ENCODE peak calls at places on chromosomes 7 and 10, in five cellular contexts. Y is upper lobe of right lung, O is A549, A is endodermal cell, D is aorta. J is an unnamed sample. For H3K4me1, the result is how much of the 10 kb centered on the place peaks cover.

GRCh38 chr10:9268176-9268575 is 1213.7 kb downstream of the GATA3 start:
- DNase-seq in Y (no peak), D (no peak), O (no peak), A (no peak), J (no peak)

GRCh38 chr7:134755422-134756022 is 23.9 kb upstream of the CALD1 start:
- DNase-seq in A (no peak), D (no peak), O (no peak), Y (no peak), J (no peak)

GRCh38 chr10:27723436-27723835 is 22.2 kb downstream of the MKX start:
- DNase-seq in O (no peak), Y (no peak), D (no peak), A (no peak), J (no peak)

GRCh38 chr10:51564896-51565505 is 134.4 kb downstream of the CSTF2T start:
- DNase-seq in A (no peak), O (no peak), D (no peak), Y (no peak), J (no peak)

GRCh38 chr7:137080516-137081203 is 212.2 kb downstream of the CHRM2 start:
- DNase-seq in Y (no peak), A (no peak), O (no peak), D (no peak), J (no peak)

GRCh38 chr7:63065684-63066083 is 933.0 kb upstream of the ZNF722 start:
- DNase-seq in A (no peak), Y (no peak), D (no peak), O (no peak), J (no peak)

GRCh38 chr10:33332183-33333031 is 2.1 kb downstream of the NRP1 start:
- DNase-seq in A (no peak), D (no peak), O (no peak), Y (no peak), J (no peak)

GRCh38 chr10:69042838-69043237 is 45.1 kb upstream of the SRGN start:
- DNase-seq in D (no peak), O (no peak), Y (no peak), A (no peak), J (no peak)

GRCh38 chr10:99908512-99908911 is 101.2 kb downstream of the DNMBP start:
- DNase-seq in A (no peak), O (no peak), Y (no peak), D (no peak), J (no peak)

GRCh38 chr7:424961-425793 is 94.5 kb downstream of the PDGFA start:
- DNase-seq in Y (no peak), O (no peak), D (peak), A (no peak), J (no peak)

GRCh38 chr7:423312-424260 is 96.1 kb downstream of the PDGFA start:
- DNase-seq in D (peak), Y (peak), A (no peak), O (no peak), J (no peak)

GRCh38 chr7:422886-423225 is 96.8 kb downstream of the PDGFA start:
- DNase-seq in O (no peak), A (no peak), D (peak), Y (no peak), J (no peak)

GRCh38 chr7:425794-426188 is 93.9 kb downstream of the PDGFA start:
- DNase-seq in Y (no peak), A (no peak), O (no peak), D (peak), J (peak)

DNA sequence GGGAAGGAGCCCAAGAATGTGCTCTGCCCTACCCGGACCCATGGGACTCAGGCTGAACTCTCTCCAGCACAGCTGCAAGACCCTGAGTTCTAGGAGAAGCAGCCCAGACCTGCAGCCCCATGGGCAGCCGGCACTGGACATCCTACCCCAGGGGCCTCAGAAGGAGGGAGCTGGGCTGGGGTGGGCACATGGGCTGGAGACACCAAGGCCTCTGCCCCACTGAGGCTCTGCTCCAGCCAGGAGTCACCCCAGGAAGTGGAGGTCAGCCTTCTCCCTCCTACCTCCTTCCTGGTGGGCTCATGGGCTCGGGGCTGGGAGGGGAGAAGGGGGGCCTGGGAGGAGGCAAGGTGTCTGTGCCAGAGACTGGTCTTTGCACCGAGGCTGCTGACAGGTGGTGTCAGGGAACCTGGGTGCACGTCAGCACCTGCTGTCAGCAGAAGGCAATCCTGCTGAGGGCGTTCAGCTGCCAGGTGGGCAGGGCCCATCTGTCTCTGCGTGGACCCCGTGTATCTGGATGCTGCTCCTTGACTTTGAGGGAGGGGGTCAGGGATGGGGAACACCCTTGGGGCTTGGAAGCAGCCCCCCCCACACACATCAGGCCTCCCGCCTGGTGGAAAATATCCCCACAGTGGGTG is 95.2 kb downstream of the PDGFA start:
- DNase-seq in A (no peak), D (peak), Y (no peak), O (no peak), J (no peak)
- H3K27ac ChIP-seq in A (no peak), D (no peak), Y (no peak), O (no peak), J (no peak)

DNA sequence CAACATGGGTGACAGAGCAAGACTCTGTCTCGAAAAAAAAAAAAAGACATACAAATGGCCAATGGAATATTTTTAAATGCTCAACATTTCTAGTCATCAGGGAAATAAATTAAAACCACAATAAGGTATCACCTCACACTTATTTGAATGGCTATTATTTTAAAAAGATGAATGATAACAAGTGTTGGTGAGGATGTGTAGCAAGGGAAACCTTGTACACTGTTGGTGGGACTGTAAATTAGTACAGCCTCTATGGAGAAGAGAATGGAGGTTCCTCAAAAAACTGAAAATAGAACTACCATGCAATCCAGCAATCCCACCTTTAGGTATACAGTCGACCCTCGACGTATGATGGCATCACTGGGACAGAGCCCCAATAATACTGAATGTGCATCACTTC is 65.4 kb upstream of the DIP2C start:
- DNase-seq in O (no peak), D (no peak), Y (no peak), A (no peak), J (no peak)
- H3K4me1 ChIP-seq in O (under half), D (under half), Y (under half), A (under half), J (under half)

GRCh38 chr7:92714280-92714679 is 122.1 kb downstream of the CDK6 start:
- DNase-seq in A (no peak), D (no peak), O (no peak), Y (no peak), J (no peak)
- H3K27ac ChIP-seq in A (no peak), D (no peak), O (no peak), Y (no peak), J (peak)

DNA sequence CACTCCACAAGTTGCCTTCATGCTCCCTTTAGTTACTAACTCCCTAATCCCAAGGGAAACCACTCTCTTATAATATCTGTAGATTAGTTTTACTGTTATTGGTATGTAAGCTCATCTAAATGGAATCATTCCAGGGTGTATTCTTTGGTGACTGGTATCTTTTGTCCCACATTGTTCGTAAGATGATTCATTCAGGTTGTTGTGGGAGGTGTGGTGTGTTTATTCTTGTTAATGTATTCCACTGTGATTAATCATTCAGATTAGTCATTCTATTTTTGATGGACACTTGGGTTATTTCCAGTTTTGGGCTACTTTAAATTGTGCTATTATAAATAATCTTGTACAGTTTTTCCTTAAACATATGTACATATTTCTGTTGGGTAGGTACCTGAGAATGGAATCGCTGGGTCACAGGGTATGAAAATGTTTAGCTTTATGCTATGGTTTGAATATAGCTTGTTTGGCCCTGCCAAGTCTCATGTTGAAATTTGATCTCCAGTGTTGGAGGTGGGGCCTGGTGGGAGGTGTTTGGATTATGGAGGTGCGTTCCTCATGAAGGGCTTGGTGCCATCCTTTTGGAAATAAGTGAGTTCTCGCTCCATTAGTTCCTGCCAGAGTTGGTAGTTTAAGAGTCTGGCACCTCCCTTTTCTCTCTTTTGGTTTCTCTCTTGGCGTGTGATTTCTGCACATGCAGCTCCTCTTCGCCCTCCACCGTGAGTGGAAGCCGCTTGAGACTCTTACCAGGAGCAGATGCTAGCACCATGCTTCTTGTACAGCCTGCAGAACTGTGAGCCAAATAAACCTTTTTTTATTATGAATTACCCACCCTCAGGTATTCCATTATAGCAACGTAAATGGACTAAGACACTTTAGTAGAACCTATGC is 13.8 kb downstream of the BTRC start:
- DNase-seq in Y (no peak), O (peak), D (no peak), A (no peak), J (no peak)
- H3K4me1 ChIP-seq in Y (under half), O (under half), D (under half), A (under half), J (under half)

GRCh38 chr7:158738841-158739240 is 34.2 kb upstream of the NCAPG2 start:
- DNase-seq in Y (no peak), D (no peak), O (no peak), A (no peak), J (no peak)

GRCh38 chr7:158741294-158741666 is 36.7 kb upstream of the NCAPG2 start:
- DNase-seq in D (no peak), O (no peak), A (no peak), Y (no peak), J (no peak)

GRCh38 chr7:158742065-158742821 is 37.6 kb upstream of the NCAPG2 start:
- DNase-seq in O (no peak), Y (no peak), A (no peak), D (no peak), J (no peak)

GRCh38 chr7:158740657-158741293 is 36.2 kb upstream of the NCAPG2 start:
- DNase-seq in A (no peak), D (no peak), Y (no peak), O (peak), J (no peak)

DNA sequence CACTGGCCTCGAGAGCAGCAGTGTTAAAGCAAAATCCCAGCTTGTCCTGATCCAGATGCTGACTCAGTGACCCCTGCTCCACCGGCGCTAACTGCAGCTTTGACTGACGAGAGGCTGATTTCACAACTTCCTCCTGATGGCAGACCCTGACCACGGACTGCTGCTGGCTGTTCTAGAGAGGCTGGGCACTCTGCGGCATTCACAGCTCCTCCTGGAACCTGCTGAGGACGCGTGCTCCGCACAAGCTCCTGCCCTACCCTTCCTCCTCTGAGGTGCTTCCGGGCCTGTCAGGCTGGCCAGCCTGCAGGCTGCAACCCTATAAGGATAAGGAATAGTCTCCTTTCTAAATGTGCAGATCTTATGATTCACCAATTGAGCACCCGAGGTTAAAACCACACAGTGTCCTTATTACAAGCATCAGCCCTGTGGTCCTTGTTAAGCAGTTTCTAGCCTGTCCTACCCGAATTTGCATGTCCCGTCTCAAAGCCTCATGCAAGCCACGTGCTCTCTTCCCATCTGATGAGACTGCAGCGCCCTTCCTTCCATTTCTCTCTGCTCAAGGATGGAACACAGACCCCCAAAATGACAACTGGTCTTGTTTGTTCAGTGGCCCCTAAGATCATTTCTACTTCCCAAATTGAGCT is 35.5 kb upstream of the NCAPG2 start:
- DNase-seq in D (peak), Y (no peak), A (no peak), O (no peak), J (no peak)
- H3K27ac ChIP-seq in D (no peak), Y (no peak), A (no peak), O (peak), J (no peak)

DNA sequence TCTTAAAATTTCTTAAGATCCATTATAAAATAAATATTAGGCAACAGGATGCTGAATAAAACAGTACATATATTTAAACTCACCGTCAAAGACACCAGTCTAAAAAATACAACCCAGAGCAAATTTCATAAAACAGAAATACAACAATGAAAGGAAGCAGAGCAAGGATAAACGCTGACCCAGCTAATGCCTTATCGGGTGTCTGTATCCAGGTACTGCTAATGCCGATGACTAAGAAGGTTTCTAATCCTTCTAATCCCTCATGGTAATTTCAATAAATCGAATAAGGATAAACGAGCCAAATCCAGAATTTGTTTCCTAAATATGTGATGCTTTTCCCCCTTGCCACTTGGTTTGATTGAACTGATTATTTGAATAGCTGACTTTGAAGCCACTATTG is 1.7 kb downstream of the HYCC1 start:
- DNase-seq in D (no peak), Y (no peak), A (no peak), O (no peak), J (no peak)
- H3K4me1 ChIP-seq in D (under half), Y (under half), A (under half), O (under half), J (half or more)